ENCODE peak calls at places on chromosomes 11 and 22, in seven cellular contexts. I is A549, N is Peyer's patch, T is tibial nerve, W is neural progenitor cell, E is OCI-LY7, B is upper lobe of right lung. J is an unnamed sample. For H3K4me1, the result is how much of the 10 kb centered on the place peaks cover.

GRCh38 chr11:48025293-48025982 is 45.1 kb downstream of the PTPRJ start:
- DNase-seq in I (no peak), N (no peak), T (no peak), W (peak), E (peak), B (no peak), J (no peak)

GRCh38 chr11:10829139-10829538 is 20.4 kb upstream of the EIF4G2 start:
- DNase-seq in I (no peak), N (no peak), T (no peak), W (no peak), E (no peak), B (no peak), J (no peak)

GRCh38 chr22:38299758-38300157 is 17.5 kb downstream of the CSNK1E start:
- DNase-seq in I (no peak), N (no peak), T (no peak), W (no peak), E (no peak), B (no peak), J (no peak)

GRCh38 chr11:35389897-35390462 is 29.4 kb downstream of the SLC1A2 start:
- DNase-seq in I (no peak), N (no peak), T (no peak), W (no peak), E (no peak), B (no peak), J (no peak)

GRCh38 chr11:83092488-83093384 is 21.0 kb upstream of the RAB30 start:
- DNase-seq in I (peak), N (peak), T (no peak), W (no peak), E (no peak), B (no peak), J (peak)

GRCh38 chr11:75931124-75931523 is 116.1 kb downstream of the UVRAG start:
- DNase-seq in I (no peak), N (no peak), T (no peak), W (no peak), E (no peak), B (no peak), J (no peak)

GRCh38 chr11:59182457-59183151 is 10.7 kb downstream of the DTX4 start:
- DNase-seq in I (peak), N (peak), T (no peak), W (peak), E (peak), B (no peak), J (peak)

GRCh38 chr11:92453055-92453454 is 228.4 kb downstream of the FAT3 start:
- DNase-seq in I (no peak), N (no peak), T (no peak), W (no peak), E (no peak), B (no peak), J (no peak)

GRCh38 chr11:100851129-100851528 is 164.0 kb downstream of the ARHGAP42 start:
- DNase-seq in I (no peak), N (no peak), T (no peak), W (no peak), E (no peak), B (no peak), J (no peak)

GRCh38 chr22:49726022-49726681 is 101.5 kb downstream of the BRD1 start:
- DNase-seq in I (no peak), N (no peak), T (no peak), W (no peak), E (no peak), B (no peak), J (no peak)

GRCh38 chr11:79021601-79022000 is 419.2 kb downstream of the TENM4 start:
- DNase-seq in I (no peak), N (no peak), T (no peak), W (no peak), E (no peak), B (no peak), J (no peak)

GRCh38 chr11:45538939-45539338 is 126.5 kb downstream of the CHST1 start:
- DNase-seq in I (no peak), N (no peak), T (no peak), W (no peak), E (no peak), B (no peak), J (no peak)

GRCh38 chr11:113447621-113448310 is 27.4 kb downstream of the DRD2 start:
- DNase-seq in I (no peak), N (no peak), T (no peak), W (no peak), E (no peak), B (no peak), J (no peak)

GRCh38 chr22:46549565-46549840 is 12.1 kb upstream of the CELSR1 start:
- DNase-seq in I (no peak), N (no peak), T (no peak), W (no peak), E (no peak), B (no peak), J (no peak)
- H3K4me1 ChIP-seq in I (under half), N (under half), T (under half), W (under half), E (under half), B (under half), J (under half)

GRCh38 chr11:69233761-69234136 is 60.2 kb upstream of the MYEOV start:
- DNase-seq in I (no peak), N (peak), T (no peak), W (no peak), E (no peak), B (no peak), J (peak)
- TF ChIP-seq CTCF in I (no peak), N (no peak), T (no peak), W (no peak), E (no peak), B (no peak), J (no peak)

DNA sequence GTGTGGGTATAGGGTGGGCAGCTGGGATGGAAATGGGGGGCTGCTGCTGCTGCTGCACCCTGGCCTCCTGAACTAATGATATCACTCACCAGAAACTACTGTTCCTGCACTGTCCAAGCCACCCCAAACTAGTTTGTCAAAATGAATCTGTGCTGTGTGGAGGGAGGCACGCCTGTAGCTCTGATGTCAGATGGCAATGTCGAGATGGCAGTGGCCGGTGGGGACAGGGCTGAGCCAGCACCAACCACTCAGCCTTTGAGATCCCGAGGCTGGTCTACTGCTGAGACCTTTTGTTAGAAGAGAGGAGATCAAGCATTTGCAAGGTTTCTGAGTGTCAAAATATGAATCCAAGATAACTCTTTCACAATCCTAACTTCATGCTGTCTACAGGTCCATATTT is 1.3 kb downstream of the RAG1 start:
- DNase-seq in I (no peak), N (no peak), T (no peak), W (no peak), E (no peak), B (no peak), J (no peak)
- H3K4me1 ChIP-seq in I (under half), N (under half), T (under half), W (under half), E (under half), B (under half), J (under half)

GRCh38 chr11:90823446-90823845 is 600.6 kb upstream of the CHORDC1 start:
- DNase-seq in I (no peak), N (no peak), T (no peak), W (no peak), E (no peak), B (no peak), J (no peak)

DNA sequence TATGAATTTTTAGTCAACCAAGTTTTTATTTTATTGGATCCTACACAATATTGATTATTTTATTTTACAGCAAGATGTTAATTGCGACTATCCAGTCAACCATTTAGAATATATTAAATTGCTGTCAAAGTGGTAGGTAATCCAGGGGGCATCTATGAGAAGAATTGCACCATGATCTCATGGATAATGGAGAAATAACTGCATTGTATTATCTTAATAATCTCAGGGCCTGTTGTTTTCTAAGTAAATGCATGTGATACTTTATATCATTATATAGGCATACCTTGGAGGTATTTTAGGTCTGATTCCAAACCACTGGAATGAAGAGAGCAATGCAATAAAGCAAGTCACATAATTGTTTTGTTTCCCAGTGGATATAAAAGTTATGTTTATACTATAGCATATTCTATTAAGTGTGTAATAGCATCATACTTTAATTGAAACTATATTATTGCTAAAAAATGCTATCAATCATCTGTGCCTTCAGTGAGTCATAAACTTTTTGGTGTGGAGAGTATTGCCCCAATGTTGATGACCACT is 595.4 kb upstream of the CHORDC1 start:
- DNase-seq in I (no peak), N (no peak), T (no peak), W (no peak), E (no peak), B (no peak), J (no peak)
- TF ChIP-seq CTCF in I (no peak), N (no peak), T (no peak), W (no peak), E (no peak), B (no peak), J (no peak)

DNA sequence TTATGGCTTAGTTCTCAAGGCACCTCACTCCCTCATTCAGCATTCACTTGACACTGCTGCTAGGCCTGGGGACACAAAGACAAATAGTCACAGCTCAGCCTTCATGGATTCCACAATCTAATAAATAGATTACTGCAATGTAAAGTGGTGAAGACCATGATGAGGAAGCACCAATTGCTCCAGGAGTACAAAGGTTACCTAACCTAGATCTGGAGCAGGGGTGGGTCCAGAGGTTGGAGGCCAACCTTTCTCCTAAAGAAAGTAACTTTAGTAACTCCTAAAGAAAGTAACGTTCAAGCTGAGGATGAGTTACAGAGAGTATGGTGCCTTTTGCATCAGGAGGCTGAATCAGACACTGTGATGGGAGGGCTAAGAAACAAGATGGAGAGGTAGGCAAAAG is 4.1 kb downstream of the TRIM3 start:
- DNase-seq in I (no peak), N (peak), T (no peak), W (no peak), E (no peak), B (no peak), J (peak)
- H3K4me1 ChIP-seq in I (under half), N (under half), T (under half), W (under half), E (under half), B (under half), J (under half)

DNA sequence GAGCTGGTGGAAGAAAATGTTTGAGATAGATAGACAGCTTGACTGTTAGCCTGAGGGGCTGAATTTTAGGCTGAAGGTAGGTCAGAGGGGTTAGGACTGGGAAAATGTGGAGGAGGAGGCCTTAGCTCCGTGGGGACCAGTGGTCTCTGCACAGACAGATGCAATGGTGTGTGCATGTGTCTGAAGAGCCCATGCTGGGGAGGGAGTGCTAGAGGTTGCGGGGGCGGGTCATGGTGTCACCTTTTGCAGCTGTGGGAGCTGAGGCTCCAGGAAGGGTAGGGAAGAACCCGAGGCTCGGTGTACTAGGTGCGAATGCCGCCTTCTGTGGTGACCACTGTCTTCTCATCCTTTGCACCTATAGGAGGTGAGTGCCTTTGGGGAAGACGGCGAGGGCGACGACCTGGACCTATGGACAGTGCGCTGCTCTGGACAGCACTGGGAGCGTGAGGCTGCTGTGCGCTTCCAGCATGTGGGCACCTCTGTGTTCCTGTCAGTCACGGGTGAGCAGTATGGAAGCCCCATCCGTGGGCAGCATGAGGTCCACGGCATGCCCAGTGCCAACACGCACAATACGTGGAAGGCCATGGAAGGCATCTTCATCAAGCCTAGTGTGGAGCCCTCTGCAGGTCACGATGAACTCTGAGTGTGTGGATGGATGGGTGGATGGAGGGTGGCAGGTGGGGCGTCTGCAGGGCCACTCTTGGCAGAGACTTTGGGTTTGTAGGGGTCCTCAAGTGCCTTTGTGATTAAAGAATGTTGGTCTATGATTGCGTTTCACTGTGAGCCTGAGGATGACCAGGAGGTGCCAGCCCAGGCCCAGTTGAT is 1.6 kb downstream of the SDF2L1 start:
- DNase-seq in I (no peak), N (no peak), T (no peak), W (no peak), E (peak), B (no peak), J (no peak)
- TF ChIP-seq CTCF in I (no peak), N (no peak), T (no peak), W (no peak), E (peak), B (no peak), J (no peak)

DNA sequence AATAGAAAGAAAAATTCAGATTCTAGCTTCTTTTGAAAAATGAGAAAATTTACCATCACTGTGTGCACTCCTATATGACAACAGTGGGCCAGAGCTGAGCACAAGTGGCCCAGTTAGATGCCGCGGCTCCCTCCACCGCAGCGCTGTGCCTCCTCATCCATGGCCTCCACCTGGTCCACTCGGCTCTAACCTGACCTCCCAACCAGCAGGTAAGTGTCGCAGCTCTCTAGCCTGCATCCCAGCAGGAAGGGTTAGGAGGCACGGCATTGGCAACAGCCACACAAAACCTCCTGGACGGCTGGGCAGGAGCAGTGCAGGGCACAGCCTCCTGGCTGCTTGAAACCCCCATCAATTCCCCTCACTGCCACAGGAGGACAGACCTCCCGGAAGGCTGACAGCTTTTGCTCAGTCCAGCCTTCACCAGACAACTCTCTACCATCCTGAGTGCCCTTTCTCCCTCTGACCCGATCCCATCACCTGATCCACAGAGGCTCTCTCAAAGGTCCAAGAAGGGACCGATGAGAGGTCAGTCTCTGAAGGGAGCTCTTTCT is 76.1 kb downstream of the RPL27A start:
- DNase-seq in I (no peak), N (no peak), T (no peak), W (no peak), E (no peak), B (no peak), J (no peak)
- H3K4me1 ChIP-seq in I (under half), N (under half), T (under half), W (under half), E (under half), B (under half), J (under half)

J was measured in colonic mucosa.